ENCODE peak calls at places on chromosome 12, in nine cellular contexts. One of them, this sample, is unnamed. For H3K4me1 and H3K9me3, the result is how much of the 10 kb centered on the place peaks cover.

GRCh38 chr12:107597695-107598410 is 87.7 kb upstream of the PWP1 start:
- DNase-seq in adrenal gland: no peak
- DNase-seq in thyroid gland: no peak
- DNase-seq in prostate gland: no peak
- DNase-seq in right lobe of liver: no peak
- DNase-seq in HCT116: no peak
- DNase-seq in IMR-90: no peak
- DNase-seq in endothelial cell of umbilical vein: no peak
- DNase-seq in K562: no peak
- DNase-seq in this sample: no peak

GRCh38 chr12:6554168-6554989 is 1.5 kb downstream of the IFFO1 start:
- DNase-seq in endothelial cell of umbilical vein: peak
- DNase-seq in right lobe of liver: peak
- DNase-seq in prostate gland: peak
- DNase-seq in HCT116: peak
- DNase-seq in IMR-90: peak
- DNase-seq in K562: peak
- DNase-seq in adrenal gland: peak
- DNase-seq in thyroid gland: peak
- DNase-seq in this sample: no peak

GRCh38 chr12:133203344-133204263 is 22.3 kb downstream of the ZNF268 start:
- DNase-seq in prostate gland: no peak
- DNase-seq in adrenal gland: no peak
- DNase-seq in HCT116: no peak
- DNase-seq in thyroid gland: no peak
- DNase-seq in K562: no peak
- DNase-seq in right lobe of liver: no peak
- DNase-seq in endothelial cell of umbilical vein: no peak
- DNase-seq in IMR-90: peak
- DNase-seq in this sample: no peak

GRCh38 chr12:77760271-77761025 is 70.2 kb upstream of the NAV3 start:
- DNase-seq in prostate gland: no peak
- DNase-seq in K562: no peak
- DNase-seq in right lobe of liver: no peak
- DNase-seq in IMR-90: no peak
- DNase-seq in endothelial cell of umbilical vein: no peak
- DNase-seq in adrenal gland: no peak
- DNase-seq in HCT116: no peak
- DNase-seq in thyroid gland: no peak
- DNase-seq in this sample: no peak

GRCh38 chr12:43692064-43692463 is 66.5 kb downstream of the PUS7L start:
- DNase-seq in K562: no peak
- DNase-seq in right lobe of liver: no peak
- DNase-seq in prostate gland: no peak
- DNase-seq in thyroid gland: no peak
- DNase-seq in adrenal gland: no peak
- DNase-seq in HCT116: peak
- DNase-seq in endothelial cell of umbilical vein: peak
- DNase-seq in IMR-90: peak
- DNase-seq in this sample: no peak

GRCh38 chr12:68237068-68237467 is 11.5 kb upstream of the IL26 start:
- DNase-seq in HCT116: no peak
- DNase-seq in endothelial cell of umbilical vein: no peak
- DNase-seq in adrenal gland: no peak
- DNase-seq in thyroid gland: no peak
- DNase-seq in IMR-90: no peak
- DNase-seq in prostate gland: no peak
- DNase-seq in K562: no peak
- DNase-seq in right lobe of liver: no peak
- DNase-seq in this sample: no peak

GRCh38 chr12:119783787-119784186 is 93.3 kb downstream of the CIT start:
- DNase-seq in endothelial cell of umbilical vein: no peak
- DNase-seq in prostate gland: no peak
- DNase-seq in adrenal gland: no peak
- DNase-seq in right lobe of liver: no peak
- DNase-seq in IMR-90: no peak
- DNase-seq in HCT116: no peak
- DNase-seq in K562: no peak
- DNase-seq in thyroid gland: no peak
- DNase-seq in this sample: no peak

GRCh38 chr12:2940564-2940963 is 18.6 kb upstream of the TEAD4 start:
- DNase-seq in IMR-90: no peak
- DNase-seq in HCT116: no peak
- DNase-seq in adrenal gland: no peak
- DNase-seq in endothelial cell of umbilical vein: no peak
- DNase-seq in prostate gland: no peak
- DNase-seq in right lobe of liver: no peak
- DNase-seq in K562: peak
- DNase-seq in thyroid gland: no peak
- DNase-seq in this sample: no peak

GRCh38 chr12:64252708-64253107 is 30.6 kb upstream of the KICS2 start:
- DNase-seq in endothelial cell of umbilical vein: no peak
- DNase-seq in thyroid gland: no peak
- DNase-seq in prostate gland: no peak
- DNase-seq in HCT116: no peak
- DNase-seq in IMR-90: peak
- DNase-seq in K562: no peak
- DNase-seq in right lobe of liver: no peak
- DNase-seq in adrenal gland: no peak
- DNase-seq in this sample: no peak

GRCh38 chr12:90090929-90091651 is 382.5 kb upstream of the ATP2B1 start:
- DNase-seq in HCT116: peak
- DNase-seq in right lobe of liver: no peak
- DNase-seq in thyroid gland: no peak
- DNase-seq in IMR-90: peak
- DNase-seq in endothelial cell of umbilical vein: peak
- DNase-seq in K562: no peak
- DNase-seq in prostate gland: no peak
- DNase-seq in adrenal gland: no peak
- DNase-seq in this sample: no peak

GRCh38 chr12:88805692-88806091 is 225.4 kb upstream of the KITLG start:
- DNase-seq in K562: no peak
- DNase-seq in HCT116: no peak
- DNase-seq in adrenal gland: no peak
- DNase-seq in IMR-90: no peak
- DNase-seq in prostate gland: no peak
- DNase-seq in right lobe of liver: no peak
- DNase-seq in thyroid gland: no peak
- DNase-seq in endothelial cell of umbilical vein: no peak
- DNase-seq in this sample: no peak

GRCh38 chr12:39867631-39868030 is 238.2 kb downstream of the SLC2A13 start:
- DNase-seq in adrenal gland: no peak
- DNase-seq in K562: no peak
- DNase-seq in endothelial cell of umbilical vein: no peak
- DNase-seq in thyroid gland: no peak
- DNase-seq in IMR-90: no peak
- DNase-seq in right lobe of liver: no peak
- DNase-seq in prostate gland: no peak
- DNase-seq in HCT116: no peak
- DNase-seq in this sample: no peak

GRCh38 chr12:32264995-32265394 is 134.4 kb upstream of the FGD4 start:
- DNase-seq in K562: no peak
- DNase-seq in HCT116: no peak
- DNase-seq in right lobe of liver: no peak
- DNase-seq in thyroid gland: no peak
- DNase-seq in adrenal gland: no peak
- DNase-seq in prostate gland: no peak
- DNase-seq in endothelial cell of umbilical vein: peak
- DNase-seq in IMR-90: peak
- DNase-seq in this sample: no peak

GRCh38 chr12:118330421-118331018 is 42.2 kb downstream of the TAOK3 start:
- DNase-seq in endothelial cell of umbilical vein: peak
- DNase-seq in right lobe of liver: no peak
- DNase-seq in IMR-90: peak
- DNase-seq in adrenal gland: no peak
- DNase-seq in K562: peak
- DNase-seq in HCT116: no peak
- DNase-seq in prostate gland: no peak
- DNase-seq in thyroid gland: no peak
- DNase-seq in this sample: no peak

GRCh38 chr12:54135621-54136027 is 53.2 kb downstream of the SMUG1 start:
- DNase-seq in endothelial cell of umbilical vein: no peak
- DNase-seq in prostate gland: no peak
- DNase-seq in thyroid gland: no peak
- DNase-seq in right lobe of liver: no peak
- DNase-seq in K562: no peak
- DNase-seq in IMR-90: no peak
- DNase-seq in HCT116: no peak
- DNase-seq in adrenal gland: no peak
- DNase-seq in this sample: no peak

GRCh38 chr12:817941-818600 is 65.7 kb downstream of the WNK1 start:
- DNase-seq in HCT116: no peak
- DNase-seq in endothelial cell of umbilical vein: no peak
- DNase-seq in IMR-90: no peak
- DNase-seq in adrenal gland: no peak
- DNase-seq in right lobe of liver: no peak
- DNase-seq in thyroid gland: peak
- DNase-seq in K562: no peak
- DNase-seq in prostate gland: no peak
- DNase-seq in this sample: no peak

GRCh38 chr12:115176741-115177400 is 492.9 kb upstream of the TBX3 start:
- DNase-seq in K562: no peak
- DNase-seq in right lobe of liver: no peak
- DNase-seq in prostate gland: no peak
- DNase-seq in IMR-90: no peak
- DNase-seq in HCT116: no peak
- DNase-seq in adrenal gland: no peak
- DNase-seq in endothelial cell of umbilical vein: no peak
- DNase-seq in thyroid gland: no peak
- DNase-seq in this sample: no peak

GRCh38 chr12:53564276-53564675 is 57.0 kb upstream of the NPFF start:
- DNase-seq in IMR-90: no peak
- DNase-seq in HCT116: no peak
- DNase-seq in adrenal gland: no peak
- DNase-seq in endothelial cell of umbilical vein: no peak
- DNase-seq in thyroid gland: no peak
- DNase-seq in K562: no peak
- DNase-seq in prostate gland: no peak
- DNase-seq in right lobe of liver: no peak
- DNase-seq in this sample: no peak

GRCh38 chr12:51521554-51522276 is 69.3 kb upstream of the SCN8A start:
- DNase-seq in HCT116: no peak
- DNase-seq in IMR-90: peak
- DNase-seq in prostate gland: no peak
- DNase-seq in endothelial cell of umbilical vein: peak
- DNase-seq in K562: no peak
- DNase-seq in adrenal gland: no peak
- DNase-seq in right lobe of liver: no peak
- DNase-seq in thyroid gland: no peak
- DNase-seq in this sample: no peak

GRCh38 chr12:51744235-51744634 is 104.3 kb downstream of the FIGNL2 start:
- DNase-seq in right lobe of liver: no peak
- DNase-seq in thyroid gland: no peak
- DNase-seq in endothelial cell of umbilical vein: peak
- DNase-seq in prostate gland: no peak
- DNase-seq in K562: no peak
- DNase-seq in adrenal gland: no peak
- DNase-seq in IMR-90: peak
- DNase-seq in HCT116: no peak
- DNase-seq in this sample: no peak

DNA sequence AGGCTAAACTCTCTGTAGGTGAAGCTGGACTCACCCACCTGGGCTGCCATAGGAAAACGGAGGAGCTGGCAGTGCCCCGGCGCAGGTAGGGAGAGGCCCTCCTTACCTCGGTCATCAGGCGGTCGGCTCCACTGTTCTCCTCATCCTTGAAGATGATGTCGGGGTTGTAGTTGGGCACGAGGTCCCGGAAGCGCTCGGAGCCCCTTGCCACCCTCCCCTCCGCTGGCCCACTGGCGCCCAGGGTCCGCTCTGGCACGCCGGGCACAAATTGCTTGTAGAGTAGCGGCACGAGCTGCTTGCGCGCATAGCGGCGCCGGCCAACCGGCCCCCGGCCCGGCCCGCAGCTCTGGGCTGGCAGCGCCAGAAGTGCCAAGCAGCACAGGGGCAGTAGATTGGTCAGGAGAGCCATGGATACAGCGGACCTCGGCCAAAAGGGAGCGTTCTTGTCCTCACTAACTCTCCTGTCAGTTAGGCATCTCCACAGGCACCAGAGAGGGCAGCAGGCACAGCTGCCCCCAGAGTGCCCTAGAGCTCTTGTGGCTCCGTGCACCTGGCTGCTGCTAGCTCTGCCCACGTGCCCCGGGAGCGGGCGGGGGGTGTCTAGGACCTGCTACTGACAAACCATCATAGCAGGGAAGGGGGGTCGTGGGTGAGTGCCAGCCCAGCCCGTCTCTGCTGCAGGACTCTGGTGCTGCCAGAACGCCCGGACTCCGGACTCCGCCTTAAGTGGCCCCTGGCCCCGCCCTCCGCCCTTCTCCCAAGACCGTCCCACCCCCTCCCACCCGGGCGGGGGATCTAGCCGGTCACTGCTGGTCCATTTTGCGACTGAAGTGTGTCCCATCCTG is at the start of gene DHH:
- DNase-seq in K562: peak
- DNase-seq in adrenal gland: peak
- DNase-seq in thyroid gland: peak
- DNase-seq in endothelial cell of umbilical vein: peak
- DNase-seq in prostate gland: no peak
- DNase-seq in right lobe of liver: peak
- DNase-seq in HCT116: no peak
- DNase-seq in IMR-90: no peak
- DNase-seq in this sample: no peak
- H3K4me1 ChIP-seq in K562: half or more
- H3K4me1 ChIP-seq in adrenal gland: under half
- H3K4me1 ChIP-seq in thyroid gland: half or more
- H3K4me1 ChIP-seq in endothelial cell of umbilical vein: under half
- H3K4me1 ChIP-seq in prostate gland: under half
- H3K4me1 ChIP-seq in right lobe of liver: under half
- H3K4me1 ChIP-seq in HCT116: under half
- H3K4me1 ChIP-seq in IMR-90: under half
- H3K4me1 ChIP-seq in this sample: under half

GRCh38 chr12:26124491-26125450 is at the start of gene BHLHE41:
- DNase-seq in K562: peak
- DNase-seq in IMR-90: peak
- DNase-seq in prostate gland: peak
- DNase-seq in thyroid gland: peak
- DNase-seq in HCT116: no peak
- DNase-seq in right lobe of liver: peak
- DNase-seq in adrenal gland: peak
- DNase-seq in endothelial cell of umbilical vein: peak
- DNase-seq in this sample: peak
- TF ChIP-seq POLR2A in K562: no peak
- TF ChIP-seq POLR2A in IMR-90: no peak
- TF ChIP-seq POLR2A in prostate gland: peak
- TF ChIP-seq POLR2A in thyroid gland: peak
- TF ChIP-seq POLR2A in HCT116: no peak
- TF ChIP-seq POLR2A in right lobe of liver: peak
- TF ChIP-seq POLR2A in adrenal gland: peak
- TF ChIP-seq POLR2A in endothelial cell of umbilical vein: no peak
- TF ChIP-seq POLR2A in this sample: peak

GRCh38 chr12:34352098-34352497 is 329.8 kb downstream of the ALG10 start:
- DNase-seq in prostate gland: no peak
- DNase-seq in thyroid gland: no peak
- DNase-seq in adrenal gland: no peak
- DNase-seq in endothelial cell of umbilical vein: no peak
- DNase-seq in right lobe of liver: no peak
- DNase-seq in IMR-90: no peak
- DNase-seq in HCT116: no peak
- DNase-seq in K562: no peak
- DNase-seq in this sample: no peak
- H3K9me3 ChIP-seq in prostate gland: under half
- H3K9me3 ChIP-seq in thyroid gland: under half
- H3K9me3 ChIP-seq in adrenal gland: under half
- H3K9me3 ChIP-seq in endothelial cell of umbilical vein: under half
- H3K9me3 ChIP-seq in right lobe of liver: under half
- H3K9me3 ChIP-seq in IMR-90: under half
- H3K9me3 ChIP-seq in HCT116: under half
- H3K9me3 ChIP-seq in K562: under half
- H3K9me3 ChIP-seq in this sample: under half

GRCh38 chr12:124388038-124388676 is 93.3 kb downstream of the RFLNA start:
- DNase-seq in right lobe of liver: no peak
- DNase-seq in prostate gland: no peak
- DNase-seq in HCT116: no peak
- DNase-seq in endothelial cell of umbilical vein: peak
- DNase-seq in adrenal gland: no peak
- DNase-seq in IMR-90: no peak
- DNase-seq in K562: no peak
- DNase-seq in thyroid gland: no peak
- DNase-seq in this sample: no peak
- H3K4me1 ChIP-seq in right lobe of liver: under half
- H3K4me1 ChIP-seq in prostate gland: under half
- H3K4me1 ChIP-seq in HCT116: under half
- H3K4me1 ChIP-seq in endothelial cell of umbilical vein: half or more
- H3K4me1 ChIP-seq in adrenal gland: under half
- H3K4me1 ChIP-seq in IMR-90: half or more
- H3K4me1 ChIP-seq in K562: half or more
- H3K4me1 ChIP-seq in thyroid gland: half or more
- H3K4me1 ChIP-seq in this sample: half or more

This sample was measured in esophagus squamous epithelium.